ENCODE peak calls at places on chromosome 18, in five cellular contexts. K is SK-N-SH, O is head of caudate nucleus, P is NCI-H1105, H is EH. Q is an unnamed sample.

GRCh38 chr18:62523631-62524442 is 1.0 kb downstream of the ZCCHC2 start:
- DNase-seq in H (peak; percentile 54), O (peak; percentile 41), P (peak; percentile 42), K (peak; percentile 66), Q (peak; percentile 52)

GRCh38 chr18:75247041-75247551 is 36.5 kb downstream of the TSHZ1 start:
- DNase-seq in P (no peak), O (no peak), K (peak; percentile 53), H (peak; percentile 57), Q (peak; percentile 52)

GRCh38 chr18:79847606-79848293 is 50.0 kb downstream of the KCNG2 start:
- DNase-seq in H (no peak), O (no peak), P (no peak), K (peak; percentile 36), Q (no peak)

GRCh38 chr18:1573732-1574131 is 669.1 kb downstream of the ADCYAP1 start:
- DNase-seq in H (no peak), O (no peak), K (no peak), P (no peak), Q (no peak)

GRCh38 chr18:13387856-13388548 is 169.4 kb downstream of the LDLRAD4 start:
- DNase-seq in P (no peak), K (no peak), O (no peak), H (peak; percentile 82), Q (peak; percentile 36)

GRCh38 chr18:23703057-23703986 is 14.1 kb downstream of the LAMA3 start:
- DNase-seq in H (peak; percentile 79), O (peak; percentile 34), P (no peak), K (peak; percentile 67), Q (peak; percentile 79)

GRCh38 chr18:11849845-11850747 is 1.1 kb upstream of the CHMP1B start:
- DNase-seq in O (peak; percentile 44), K (peak; percentile 39), H (peak; percentile 77), P (no peak), Q (peak; percentile 96)

GRCh38 chr18:63224574-63224973 is 95.0 kb downstream of the BCL2 start:
- DNase-seq in O (no peak), K (no peak), H (no peak), P (no peak), Q (no peak)

GRCh38 chr18:22591231-22591630 is 173.5 kb upstream of the CTAGE1 start:
- DNase-seq in O (no peak), H (peak; percentile 20), K (no peak), P (no peak), Q (peak; percentile 62)

GRCh38 chr18:56789004-56789888 is 138.1 kb downstream of the WDR7 start:
- DNase-seq in O (no peak), H (peak; percentile 43), K (peak; percentile 4), P (no peak), Q (peak; percentile 13)

GRCh38 chr18:26479686-26480079 is 68.7 kb downstream of the KCTD1 start:
- DNase-seq in K (no peak), P (no peak), O (no peak), H (peak; percentile 54), Q (peak; percentile 19)

GRCh38 chr18:48364146-48364545 is 45.0 kb downstream of the ZBTB7C start:
- DNase-seq in O (no peak), H (no peak), K (no peak), P (no peak), Q (no peak)

GRCh38 chr18:42392416-42392815 is 437.4 kb downstream of the PIK3C3 start:
- DNase-seq in O (no peak), K (no peak), P (no peak), H (no peak), Q (no peak)

GRCh38 chr18:13067124-13067523 is 76.0 kb downstream of the CEP192 start:
- DNase-seq in P (no peak), O (no peak), H (no peak), K (no peak), Q (no peak)

GRCh38 chr18:73768043-73768442 is 379.6 kb downstream of the FBXO15 start:
- DNase-seq in O (no peak), H (no peak), K (no peak), P (peak; percentile 61), Q (no peak)

GRCh38 chr18:678482-679182 is 21.2 kb downstream of the TYMS start:
- DNase-seq in P (no peak), H (no peak), K (no peak), O (no peak), Q (no peak)

GRCh38 chr18:11995445-11996189 is 14.3 kb downstream of the IMPA2 start:
- DNase-seq in P (no peak), O (peak; percentile 65), K (peak; percentile 74), H (peak; percentile 79), Q (peak; percentile 77)